ENCODE peak calls at places on chromosome 6, in eight cellular contexts. K is Calu3; C is activated CD4-positive, alpha-beta T cell treated with anti-CD3 and anti-CD28 coated beads for 1 hour; W is lung; S is endodermal cell; N is HL-60; X is Panc1; V is NCI-H1930. A is an unnamed sample.

GRCh38 chr6:30700340-30700739 is 9.6 kb upstream of the NRM start:
- DNase-seq in K (no peak), C (no peak), W (no peak), S (no peak), N (peak), X (no peak), V (no peak), A (no peak)

GRCh38 chr6:2108700-2109306 is 136.6 kb downstream of the GMDS start:
- DNase-seq in K (no peak), C (no peak), W (no peak), S (no peak), N (no peak), X (no peak), V (peak), A (no peak)

GRCh38 chr6:7542878-7543394 is 1.5 kb downstream of the DSP start:
- DNase-seq in K (peak), C (no peak), W (peak), S (peak), N (peak), X (no peak), V (peak), A (no peak)

GRCh38 chr6:118933855-118934460 is 1.0 kb downstream of the MCM9 start:
- DNase-seq in K (no peak), C (no peak), W (no peak), S (no peak), N (no peak), X (no peak), V (no peak), A (no peak)

GRCh38 chr6:74075323-74075722 is 379.3 kb downstream of the CD109 start:
- DNase-seq in K (no peak), C (no peak), W (no peak), S (no peak), N (no peak), X (no peak), V (peak), A (no peak)

GRCh38 chr6:13256614-13257013 is 71.7 kb downstream of the TBC1D7 start:
- DNase-seq in K (no peak), C (no peak), W (no peak), S (no peak), N (peak), X (no peak), V (no peak), A (no peak)

GRCh38 chr6:89518352-89519055 is 85.6 kb downstream of the ANKRD6 start:
- DNase-seq in K (no peak), C (no peak), W (no peak), S (no peak), N (no peak), X (no peak), V (no peak), A (no peak)

GRCh38 chr6:25971187-25971811 is 8.7 kb downstream of the TRIM38 start:
- DNase-seq in K (peak), C (no peak), W (peak), S (no peak), N (no peak), X (peak), V (no peak), A (no peak)

GRCh38 chr6:163180874-163181541 is 233.5 kb upstream of the QKI start:
- DNase-seq in K (peak), C (no peak), W (peak), S (peak), N (peak), X (peak), V (no peak), A (no peak)

GRCh38 chr6:84065718-84066290 is 32.2 kb downstream of the MRAP2 start:
- DNase-seq in K (no peak), C (no peak), W (no peak), S (no peak), N (no peak), X (no peak), V (no peak), A (no peak)

GRCh38 chr6:149236584-149236983 is 80.9 kb upstream of the TAB2 start:
- DNase-seq in K (no peak), C (no peak), W (no peak), S (no peak), N (no peak), X (no peak), V (no peak), A (no peak)

GRCh38 chr6:124901105-124901504 is 61.1 kb upstream of the RNF217 start:
- DNase-seq in K (no peak), C (no peak), W (no peak), S (no peak), N (no peak), X (no peak), V (no peak), A (no peak)

GRCh38 chr6:17721671-17722070 is 14.9 kb upstream of the NUP153 start:
- DNase-seq in K (no peak), C (no peak), W (no peak), S (peak), N (no peak), X (no peak), V (no peak), A (no peak)

GRCh38 chr6:148497256-148497655 is 154.6 kb downstream of the SASH1 start:
- DNase-seq in K (no peak), C (no peak), W (no peak), S (no peak), N (no peak), X (no peak), V (no peak), A (no peak)

GRCh38 chr6:44339301-44339700 is 3.1 kb upstream of the SPATS1 start:
- DNase-seq in K (no peak), C (no peak), W (no peak), S (no peak), N (no peak), X (no peak), V (no peak), A (no peak)

GRCh38 chr6:34929241-34929978 is 40.4 kb downstream of the ANKS1A start:
- DNase-seq in K (no peak), C (no peak), W (no peak), S (no peak), N (no peak), X (no peak), V (no peak), A (no peak)

GRCh38 chr6:75755704-75756103 is 6.7 kb downstream of the MYO6 start:
- DNase-seq in K (no peak), C (no peak), W (no peak), S (no peak), N (no peak), X (no peak), V (no peak), A (no peak)

GRCh38 chr6:47041741-47042140 is 391 bp downstream of the ADGRF1 start:
- DNase-seq in K (no peak), C (no peak), W (no peak), S (no peak), N (no peak), X (no peak), V (no peak), A (no peak)

GRCh38 chr6:80235647-80236046 is 129.2 kb downstream of the BCKDHB start:
- DNase-seq in K (no peak), C (no peak), W (no peak), S (no peak), N (no peak), X (no peak), V (no peak), A (no peak)

GRCh38 chr6:63881791-63882190 is 246.2 kb downstream of the PHF3 start:
- DNase-seq in K (no peak), C (no peak), W (no peak), S (no peak), N (no peak), X (no peak), V (no peak), A (no peak)

GRCh38 chr6:34248198-34248726 is 544 bp downstream of the SMIM29 start:
- DNase-seq in K (peak), C (no peak), W (peak), S (peak), N (peak), X (no peak), V (no peak), A (no peak)

GRCh38 chr6:26525818-26526217 is 12.3 kb upstream of the HMGN4 start:
- DNase-seq in K (no peak), C (no peak), W (no peak), S (peak), N (no peak), X (no peak), V (no peak), A (no peak)

GRCh38 chr6:37092851-37093727 is 76.9 kb upstream of the PIM1 start:
- DNase-seq in K (peak), C (no peak), W (no peak), S (no peak), N (no peak), X (no peak), V (no peak), A (no peak)

GRCh38 chr6:130393306-130393705 is 27.5 kb downstream of the TMEM200A start:
- DNase-seq in K (no peak), C (no peak), W (no peak), S (no peak), N (no peak), X (no peak), V (no peak), A (no peak)

GRCh38 chr6:112651239-112651638 is 304.1 kb downstream of the RFPL4B start:
- DNase-seq in K (no peak), C (no peak), W (no peak), S (no peak), N (no peak), X (no peak), V (no peak), A (no peak)

GRCh38 chr6:49676671-49677281 is 36.6 kb downstream of the CRISP2 start:
- DNase-seq in K (peak), C (no peak), W (no peak), S (no peak), N (no peak), X (no peak), V (no peak), A (no peak)

GRCh38 chr6:102015431-102015830 is 621.9 kb downstream of the GRIK2 start:
- DNase-seq in K (no peak), C (no peak), W (no peak), S (no peak), N (no peak), X (no peak), V (no peak), A (no peak)

GRCh38 chr6:32679501-32679900 is 13.0 kb upstream of the HLA-DQB1 start:
- DNase-seq in K (no peak), C (no peak), W (no peak), S (no peak), N (no peak), X (no peak), V (no peak), A (no peak)

GRCh38 chr6:113971786-113972185 is 838 bp upstream of the HDAC2 start:
- DNase-seq in K (no peak), C (no peak), W (no peak), S (no peak), N (peak), X (no peak), V (no peak), A (no peak)

A was measured in activated T-helper 1 cell treated with anti-CD3 and anti-CD28 coated beads, Interleukin-2, amount 50 U/mL, for 16 hours.